ENCODE peak calls at places on chromosome 1, in ten cellular contexts. One of them, this sample, is unnamed.

GRCh38 chr1:176617881-176618280 is 154.9 kb downstream of the PAPPA2 start:
- DNase-seq in CD14-positive monocyte: no peak
- DNase-seq in T-helper 2 cell: no peak
- DNase-seq in NB4: no peak
- DNase-seq in stimulated activated CD4-positive, alpha-beta T cell treated with anti-CD3 and anti-CD28 coated beads, TNF-alpha, amount 100 ng/mL, for 24 hours: no peak
- DNase-seq in RWPE1: no peak
- DNase-seq in fibroblast of the aortic adventitia: peak
- DNase-seq in testis: no peak
- DNase-seq in DMS153: no peak
- DNase-seq in NCI-H1417: no peak
- DNase-seq in this sample: no peak

GRCh38 chr1:6614953-6615785 is 1.6 kb downstream of the PHF13 start:
- DNase-seq in CD14-positive monocyte: no peak
- DNase-seq in RWPE1: peak
- DNase-seq in T-helper 2 cell: no peak
- DNase-seq in NB4: no peak
- DNase-seq in stimulated activated CD4-positive, alpha-beta T cell treated with anti-CD3 and anti-CD28 coated beads, TNF-alpha, amount 100 ng/mL, for 24 hours: no peak
- DNase-seq in fibroblast of the aortic adventitia: no peak
- DNase-seq in testis: no peak
- DNase-seq in DMS153: no peak
- DNase-seq in NCI-H1417: peak
- DNase-seq in this sample: no peak

GRCh38 chr1:229148041-229148671 is 122.8 kb upstream of the RAB4A start:
- DNase-seq in stimulated activated CD4-positive, alpha-beta T cell treated with anti-CD3 and anti-CD28 coated beads, TNF-alpha, amount 100 ng/mL, for 24 hours: no peak
- DNase-seq in NB4: peak
- DNase-seq in NCI-H1417: peak
- DNase-seq in CD14-positive monocyte: no peak
- DNase-seq in RWPE1: no peak
- DNase-seq in testis: peak
- DNase-seq in DMS153: peak
- DNase-seq in fibroblast of the aortic adventitia: no peak
- DNase-seq in T-helper 2 cell: no peak
- DNase-seq in this sample: peak

GRCh38 chr1:81509619-81510018 is 291.1 kb upstream of the ADGRL2 start:
- DNase-seq in NB4: no peak
- DNase-seq in NCI-H1417: peak
- DNase-seq in RWPE1: peak
- DNase-seq in fibroblast of the aortic adventitia: no peak
- DNase-seq in T-helper 2 cell: no peak
- DNase-seq in CD14-positive monocyte: no peak
- DNase-seq in stimulated activated CD4-positive, alpha-beta T cell treated with anti-CD3 and anti-CD28 coated beads, TNF-alpha, amount 100 ng/mL, for 24 hours: no peak
- DNase-seq in testis: no peak
- DNase-seq in DMS153: peak
- DNase-seq in this sample: no peak

GRCh38 chr1:37040773-37041172 is 6.5 kb upstream of the GRIK3 start:
- DNase-seq in DMS153: peak
- DNase-seq in stimulated activated CD4-positive, alpha-beta T cell treated with anti-CD3 and anti-CD28 coated beads, TNF-alpha, amount 100 ng/mL, for 24 hours: no peak
- DNase-seq in T-helper 2 cell: no peak
- DNase-seq in testis: peak
- DNase-seq in RWPE1: no peak
- DNase-seq in NCI-H1417: peak
- DNase-seq in fibroblast of the aortic adventitia: no peak
- DNase-seq in NB4: no peak
- DNase-seq in CD14-positive monocyte: no peak
- DNase-seq in this sample: peak

GRCh38 chr1:193569696-193570269 is 383.4 kb upstream of the B3GALT2 start:
- DNase-seq in stimulated activated CD4-positive, alpha-beta T cell treated with anti-CD3 and anti-CD28 coated beads, TNF-alpha, amount 100 ng/mL, for 24 hours: no peak
- DNase-seq in DMS153: no peak
- DNase-seq in RWPE1: no peak
- DNase-seq in NB4: no peak
- DNase-seq in CD14-positive monocyte: no peak
- DNase-seq in T-helper 2 cell: no peak
- DNase-seq in fibroblast of the aortic adventitia: peak
- DNase-seq in testis: no peak
- DNase-seq in NCI-H1417: no peak
- DNase-seq in this sample: no peak

GRCh38 chr1:183622884-183623785 is 12.4 kb downstream of the ARPC5 start:
- DNase-seq in testis: peak
- DNase-seq in NB4: peak
- DNase-seq in T-helper 2 cell: peak
- DNase-seq in RWPE1: peak
- DNase-seq in stimulated activated CD4-positive, alpha-beta T cell treated with anti-CD3 and anti-CD28 coated beads, TNF-alpha, amount 100 ng/mL, for 24 hours: peak
- DNase-seq in DMS153: peak
- DNase-seq in fibroblast of the aortic adventitia: peak
- DNase-seq in NCI-H1417: peak
- DNase-seq in CD14-positive monocyte: peak
- DNase-seq in this sample: peak

GRCh38 chr1:161185282-161185682 is 8.0 kb upstream of the B4GALT3 start:
- DNase-seq in fibroblast of the aortic adventitia: peak
- DNase-seq in NCI-H1417: no peak
- DNase-seq in T-helper 2 cell: peak
- DNase-seq in DMS153: no peak
- DNase-seq in stimulated activated CD4-positive, alpha-beta T cell treated with anti-CD3 and anti-CD28 coated beads, TNF-alpha, amount 100 ng/mL, for 24 hours: peak
- DNase-seq in RWPE1: no peak
- DNase-seq in NB4: peak
- DNase-seq in CD14-positive monocyte: peak
- DNase-seq in testis: peak
- DNase-seq in this sample: peak

GRCh38 chr1:112722601-112723510 is 7.7 kb upstream of the PPM1J start:
- DNase-seq in T-helper 2 cell: no peak
- DNase-seq in stimulated activated CD4-positive, alpha-beta T cell treated with anti-CD3 and anti-CD28 coated beads, TNF-alpha, amount 100 ng/mL, for 24 hours: no peak
- DNase-seq in CD14-positive monocyte: no peak
- DNase-seq in NB4: no peak
- DNase-seq in testis: no peak
- DNase-seq in RWPE1: no peak
- DNase-seq in NCI-H1417: peak
- DNase-seq in DMS153: no peak
- DNase-seq in fibroblast of the aortic adventitia: no peak
- DNase-seq in this sample: no peak